ENCODE peak calls at places on chromosome 17, in five cellular contexts. N is GM13976; O is AG20443; D is coronary artery; Y is stimulated activated CD8-positive, alpha-beta memory T cell treated with anti-CD3 and anti-CD28 coated beads, Interleukin-2, amount 100 ng/mL, for 1 hour. H is an unnamed sample.

GRCh38 chr17:64130559-64131001 is 636 bp upstream of the ERN1 start:
- DNase-seq in N (peak), O (peak), D (peak), Y (peak), H (peak)

GRCh38 chr17:58648236-58648635 is 43.6 kb downstream of the TEX14 start:
- DNase-seq in N (no peak), O (no peak), D (no peak), Y (no peak), H (no peak)

GRCh38 chr17:32143525-32143865 is 1.2 kb downstream of the RHOT1 start:
- DNase-seq in N (no peak), O (no peak), D (no peak), Y (no peak), H (no peak)

GRCh38 chr17:57612202-57613071 is 132.7 kb downstream of the CCDC182 start:
- DNase-seq in N (peak), O (no peak), D (no peak), Y (no peak), H (no peak)

GRCh38 chr17:47338026-47338425 is 14.3 kb downstream of the EFCAB13 start:
- DNase-seq in N (no peak), O (no peak), D (no peak), Y (no peak), H (no peak)

GRCh38 chr17:64920026-64920418 is 744 bp upstream of the LRRC37A3 start:
- DNase-seq in N (no peak), O (peak), D (no peak), Y (no peak), H (peak)

GRCh38 chr17:50023520-50023919 is 28.5 kb upstream of the DLX3 start:
- DNase-seq in N (no peak), O (no peak), D (no peak), Y (no peak), H (no peak)

GRCh38 chr17:57038486-57038885 is 46.6 kb upstream of the AKAP1 start:
- DNase-seq in N (no peak), O (no peak), D (no peak), Y (no peak), H (no peak)

GRCh38 chr17:43810226-43810715 is 22.7 kb downstream of the MPP3 start:
- DNase-seq in N (no peak), O (no peak), D (peak), Y (no peak), H (no peak)

GRCh38 chr17:77441130-77441920 is 300.6 kb downstream of the SEC14L1 start:
- DNase-seq in N (peak), O (no peak), D (no peak), Y (no peak), H (no peak)

GRCh38 chr17:61221181-61221580 is 178.5 kb upstream of the TBX2 start:
- DNase-seq in N (no peak), O (no peak), D (no peak), Y (no peak), H (no peak)

GRCh38 chr17:35729405-35729833 is 2.0 kb upstream of the RASL10B start:
- DNase-seq in N (no peak), O (no peak), D (no peak), Y (no peak), H (no peak)

GRCh38 chr17:79369532-79369931 is 241.3 kb downstream of the RBFOX3 start:
- DNase-seq in N (no peak), O (no peak), D (no peak), Y (no peak), H (no peak)

GRCh38 chr17:58315281-58315711 is 13.3 kb downstream of the TSPOAP1 start:
- DNase-seq in N (no peak), O (no peak), D (peak), Y (no peak), H (no peak)

GRCh38 chr17:72413077-72414031 is 292.5 kb downstream of the SOX9 start:
- DNase-seq in N (no peak), O (no peak), D (no peak), Y (no peak), H (no peak)

GRCh38 chr17:16419074-16419928 is 3.9 kb downstream of the TRPV2 start:
- DNase-seq in N (peak), O (peak), D (no peak), Y (peak), H (peak)

GRCh38 chr17:74599531-74599939 is 7.5 kb upstream of the CD300LD start:
- DNase-seq in N (no peak), O (no peak), D (no peak), Y (no peak), H (no peak)

GRCh38 chr17:75067856-75068255 is 19.9 kb upstream of the SLC16A5 start:
- DNase-seq in N (no peak), O (no peak), D (no peak), Y (no peak), H (no peak)

GRCh38 chr17:13351046-13351445 is 250.7 kb downstream of the HS3ST3A1 start:
- DNase-seq in N (no peak), O (peak), D (no peak), Y (no peak), H (peak)

GRCh38 chr17:29771561-29771960 is 148.8 kb upstream of the CORO6 start:
- DNase-seq in N (no peak), O (no peak), D (no peak), Y (no peak), H (no peak)

H was measured in GM23248.